ENCODE peak calls at places on chromosomes 13 and 19, in eight cellular contexts. D, M, B, X, Z, K, L and F are unnamed samples.

GRCh38 chr19:3984908-3985642 is at the start of gene EEF2:
- DNase-seq in D (peak), M (peak), B (peak), X (peak), Z (peak), K (no peak), L (peak), F (no peak)

GRCh38 chr13:107964356-107964755 is 251.0 kb downstream of the LIG4 start:
- DNase-seq in D (no peak), M (no peak), B (peak), X (peak), Z (no peak), K (no peak), L (no peak), F (peak)

GRCh38 chr19:35470128-35470527 is 20.1 kb downstream of the KRTDAP start:
- DNase-seq in D (no peak), M (no peak), B (no peak), X (no peak), Z (no peak), K (no peak), L (no peak), F (no peak)

GRCh38 chr13:78595819-78596700 is 7.3 kb downstream of the POU4F1 start:
- DNase-seq in D (no peak), M (no peak), B (no peak), X (no peak), Z (no peak), K (no peak), L (no peak), F (no peak)

GRCh38 chr13:75489502-75490263 is 7.7 kb upstream of the TBC1D4 start:
- DNase-seq in D (peak), M (no peak), B (peak), X (peak), Z (no peak), K (no peak), L (no peak), F (no peak)

GRCh38 chr19:14413765-14414171 is 5.4 kb downstream of the DDX39A start:
- DNase-seq in D (no peak), M (no peak), B (peak), X (peak), Z (no peak), K (no peak), L (no peak), F (no peak)

GRCh38 chr19:13215572-13216380 is 65.6 kb downstream of the IER2 start:
- DNase-seq in D (no peak), M (no peak), B (no peak), X (peak), Z (no peak), K (no peak), L (peak), F (no peak)

GRCh38 chr19:33767898-33768413 is 28.7 kb upstream of the KCTD15 start:
- DNase-seq in D (no peak), M (no peak), B (peak), X (peak), Z (no peak), K (no peak), L (no peak), F (no peak)

GRCh38 chr19:46598372-46598917 is 2.7 kb upstream of the CALM3 start:
- DNase-seq in D (no peak), M (no peak), B (no peak), X (no peak), Z (no peak), K (no peak), L (no peak), F (no peak)

GRCh38 chr19:34976611-34977010 is 12.6 kb upstream of the ZNF792 start:
- DNase-seq in D (no peak), M (no peak), B (no peak), X (no peak), Z (no peak), K (no peak), L (peak), F (no peak)

GRCh38 chr19:10920288-10920655 is 8.2 kb downstream of the YIPF2 start:
- DNase-seq in D (no peak), M (no peak), B (no peak), X (no peak), Z (no peak), K (no peak), L (no peak), F (no peak)

GRCh38 chr19:10920781-10921180 is 7.7 kb downstream of the YIPF2 start:
- DNase-seq in D (no peak), M (no peak), B (no peak), X (no peak), Z (no peak), K (no peak), L (no peak), F (no peak)

GRCh38 chr19:10919352-10920287 is 8.8 kb downstream of the YIPF2 start:
- DNase-seq in D (no peak), M (no peak), B (no peak), X (no peak), Z (no peak), K (no peak), L (no peak), F (no peak)

GRCh38 chr19:10916602-10917001 is 11.8 kb downstream of the YIPF2 start:
- DNase-seq in D (no peak), M (no peak), B (no peak), X (no peak), Z (no peak), K (no peak), L (no peak), F (no peak)

DNA sequence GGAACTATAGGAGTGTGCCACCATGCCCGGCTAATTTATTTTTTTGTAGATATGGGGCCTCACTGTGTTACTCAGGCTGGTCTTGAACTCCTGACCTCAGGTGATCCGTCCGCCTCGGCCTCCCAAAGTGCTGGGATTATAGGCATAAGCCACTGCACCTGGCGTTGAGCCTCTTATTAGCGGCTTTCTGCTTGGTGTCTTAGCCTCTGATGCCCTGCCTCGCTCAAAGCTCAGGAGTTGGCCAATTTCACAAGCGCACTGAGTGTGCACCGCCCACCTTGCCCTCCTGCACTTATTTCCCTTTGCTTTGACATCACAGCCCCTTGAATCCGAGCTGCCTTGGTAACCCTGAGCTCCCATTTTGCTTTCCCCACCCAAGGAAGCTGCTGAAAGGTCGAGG is 10.1 kb downstream of the YIPF2 start:
- DNase-seq in D (no peak), M (no peak), B (no peak), X (no peak), Z (no peak), K (no peak), L (no peak), F (no peak)
- H3K4me3 ChIP-seq in D (no peak), M (no peak), B (no peak), X (no peak), Z (no peak), K (no peak), L (no peak), F (no peak)

GRCh38 chr13:30676672-30677071 is 58.7 kb upstream of the ALOX5AP start:
- DNase-seq in D (no peak), M (no peak), B (peak), X (peak), Z (no peak), K (no peak), L (no peak), F (no peak)
- TF ChIP-seq CTCF in D (peak), M (peak), B (peak), X (peak), Z (peak), K (peak), L (no peak), F (peak)

DNA sequence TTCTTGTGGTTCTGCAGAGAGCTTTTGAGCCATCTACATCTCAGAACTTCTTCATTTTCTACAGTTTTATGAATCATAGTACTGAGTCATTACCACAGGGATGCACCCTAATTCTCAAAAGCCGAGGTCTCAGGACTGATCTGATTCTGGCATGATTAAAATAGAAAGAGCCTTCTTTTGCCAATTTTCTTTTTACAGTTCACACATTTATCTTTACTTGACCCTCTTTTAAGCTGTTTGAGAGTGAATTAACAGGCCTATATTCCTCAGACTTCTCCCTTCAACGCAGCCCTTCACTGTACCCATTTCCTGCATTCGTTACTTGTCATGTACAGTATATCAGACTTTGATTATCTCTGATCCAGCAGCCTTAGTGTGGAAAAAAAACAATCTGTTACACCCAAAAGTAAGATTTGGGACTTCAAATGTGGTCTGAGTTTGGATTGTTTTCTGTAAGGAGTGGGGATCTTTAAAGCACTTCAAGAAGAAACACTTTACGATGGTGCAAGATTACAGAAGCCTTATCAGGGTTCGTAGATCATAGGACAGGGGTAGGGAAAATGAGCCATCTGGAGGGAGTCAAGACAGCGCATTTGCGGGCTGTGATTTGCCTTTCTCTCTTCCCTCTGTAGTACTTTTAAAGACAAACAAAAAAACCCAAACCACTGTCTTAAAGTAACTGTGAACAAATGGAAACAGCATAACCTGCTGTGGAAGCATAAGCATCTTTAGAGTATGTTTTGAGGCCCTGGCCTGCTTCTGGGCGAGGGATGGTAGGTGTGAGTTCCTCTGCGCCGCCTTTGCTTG is 15.3 kb upstream of the GPR183 start:
- DNase-seq in D (peak), M (no peak), B (peak), X (peak), Z (no peak), K (peak), L (no peak), F (no peak)
- H3K4me3 ChIP-seq in D (no peak), M (no peak), B (no peak), X (no peak), Z (no peak), K (no peak), L (no peak), F (no peak)

DNA sequence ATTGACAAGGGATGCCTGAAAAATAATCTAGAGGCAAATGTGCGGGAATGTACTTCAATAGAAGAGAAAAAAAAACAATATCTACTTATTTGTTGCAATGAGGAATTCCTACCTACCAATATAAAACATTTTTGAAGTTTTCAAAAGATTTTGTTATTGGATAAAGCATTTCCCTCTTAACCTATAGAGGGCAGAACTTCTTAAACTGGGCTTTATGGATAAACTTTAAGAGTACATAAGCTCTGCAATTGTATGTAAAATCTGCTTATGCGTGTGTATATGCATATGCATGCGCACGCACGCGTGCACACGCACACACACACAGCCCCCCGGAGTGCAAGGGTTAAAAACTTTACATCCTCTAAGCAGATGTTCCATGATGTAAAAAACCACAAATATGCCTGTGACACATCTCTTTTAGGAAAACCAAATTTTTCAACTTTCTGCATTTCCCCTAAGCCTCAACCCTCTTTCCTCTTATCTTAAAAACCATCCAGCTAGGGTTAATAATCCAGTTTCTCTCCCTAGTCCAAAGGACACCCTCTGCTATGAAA is 73.1 kb upstream of the OXGR1 start:
- DNase-seq in D (no peak), M (no peak), B (peak), X (peak), Z (no peak), K (no peak), L (no peak), F (no peak)
- TF ChIP-seq CTCF in D (peak), M (no peak), B (peak), X (peak), Z (no peak), K (no peak), L (no peak), F (peak)

GRCh38 chr19:58350871-58351557 is 2.3 kb downstream of the A1BG start:
- DNase-seq in D (no peak), M (no peak), B (no peak), X (no peak), Z (no peak), K (no peak), L (no peak), F (no peak)
- H3K4me3 ChIP-seq in D (no peak), M (no peak), B (no peak), X (no peak), Z (no peak), K (no peak), L (no peak), F (no peak)

GRCh38 chr13:38577048-38577447 is 109.8 kb upstream of the FREM2 start:
- DNase-seq in D (no peak), M (no peak), B (peak), X (peak), Z (no peak), K (no peak), L (no peak), F (peak)

DNA sequence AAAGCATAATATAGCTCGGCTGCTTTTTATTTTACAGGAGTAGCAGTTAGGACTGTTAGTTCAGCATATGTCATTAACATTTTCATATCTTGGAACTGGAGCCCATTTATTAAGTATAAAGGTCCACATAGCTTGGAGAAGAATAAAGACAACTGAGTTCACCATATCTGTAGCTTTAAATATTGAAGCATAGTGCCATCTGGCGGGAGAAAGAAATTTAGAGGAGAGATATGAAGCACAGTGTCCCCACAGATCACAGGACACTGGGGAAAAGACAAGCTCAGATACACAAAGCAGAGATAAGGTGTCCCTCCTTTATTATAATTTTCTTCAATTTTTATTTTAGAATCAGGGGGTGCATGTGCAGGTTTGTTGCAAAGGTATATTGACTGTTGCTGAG is 104.7 kb upstream of the FREM2 start:
- DNase-seq in D (no peak), M (no peak), B (peak), X (peak), Z (no peak), K (no peak), L (no peak), F (no peak)
- TF ChIP-seq CTCF in D (peak), M (peak), B (peak), X (peak), Z (peak), K (no peak), L (peak), F (peak)

GRCh38 chr19:1859319-1859718 is 4.1 kb downstream of the KLF16 start:
- DNase-seq in D (no peak), M (no peak), B (no peak), X (no peak), Z (no peak), K (no peak), L (no peak), F (no peak)
- H3K4me3 ChIP-seq in D (no peak), M (peak), B (no peak), X (no peak), Z (no peak), K (peak), L (peak), F (no peak)

DNA sequence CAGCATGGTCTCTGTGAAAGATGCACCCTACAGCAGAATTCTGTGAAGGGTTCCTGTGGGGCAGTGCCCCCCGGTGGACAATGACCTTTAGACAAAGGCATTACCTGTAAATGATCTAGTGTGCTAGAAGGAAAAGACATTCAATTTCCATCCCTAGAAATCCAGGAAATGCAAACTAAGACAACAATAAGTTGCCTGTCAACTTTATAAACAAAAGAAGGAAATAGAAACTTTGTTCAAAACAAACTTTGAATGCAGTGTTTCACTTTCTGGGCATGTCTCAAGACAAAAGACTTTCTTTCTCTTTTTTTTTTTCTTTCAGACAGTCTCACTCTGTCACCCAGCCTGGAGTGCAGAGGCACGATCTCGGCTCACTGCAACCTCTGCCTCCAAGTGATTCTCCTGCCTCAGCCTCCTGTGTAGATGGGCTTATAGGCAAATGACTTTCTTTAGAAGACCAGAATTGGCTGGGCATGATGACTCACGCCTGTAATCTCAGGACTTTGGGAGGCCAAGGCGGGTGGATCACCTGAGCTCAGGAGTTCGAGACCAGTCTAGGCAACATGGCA is 15.5 kb downstream of the TEX101 start:
- DNase-seq in D (no peak), M (no peak), B (peak), X (no peak), Z (no peak), K (no peak), L (no peak), F (no peak)
- TF ChIP-seq CTCF in D (no peak), M (peak), B (peak), X (peak), Z (no peak), K (peak), L (no peak), F (peak)

GRCh38 chr19:39500543-39500942 is 1.8 kb downstream of the DLL3 start:
- DNase-seq in D (no peak), M (no peak), B (no peak), X (no peak), Z (no peak), K (no peak), L (no peak), F (no peak)

GRCh38 chr19:39499082-39499642 is 415 bp downstream of the DLL3 start:
- DNase-seq in D (no peak), M (no peak), B (no peak), X (no peak), Z (no peak), K (no peak), L (no peak), F (no peak)

GRCh38 chr19:39501340-39501739 is 2.6 kb downstream of the DLL3 start:
- DNase-seq in D (no peak), M (no peak), B (no peak), X (no peak), Z (no peak), K (no peak), L (no peak), F (no peak)

GRCh38 chr19:39498262-39499081 is at the start of gene DLL3:
- DNase-seq in D (no peak), M (no peak), B (no peak), X (peak), Z (no peak), K (no peak), L (no peak), F (no peak)

GRCh38 chr19:39499932-39500331 is 1.2 kb downstream of the DLL3 start:
- DNase-seq in D (no peak), M (no peak), B (no peak), X (no peak), Z (no peak), K (no peak), L (no peak), F (no peak)
- H3K4me3 ChIP-seq in D (no peak), M (no peak), B (no peak), X (no peak), Z (no peak), K (no peak), L (no peak), F (no peak)

GRCh38 chr19:54435551-54436016 is 13.4 kb upstream of the LENG8 start:
- DNase-seq in D (no peak), M (no peak), B (no peak), X (no peak), Z (no peak), K (no peak), L (no peak), F (no peak)

GRCh38 chr19:54434112-54434861 is 14.7 kb upstream of the LENG8 start:
- DNase-seq in D (no peak), M (no peak), B (no peak), X (no peak), Z (no peak), K (no peak), L (no peak), F (no peak)

GRCh38 chr19:54436561-54437229 is 12.3 kb upstream of the LENG8 start:
- DNase-seq in D (no peak), M (no peak), B (no peak), X (no peak), Z (no peak), K (no peak), L (no peak), F (no peak)

GRCh38 chr19:54434862-54435174 is 14.2 kb upstream of the LENG8 start:
- DNase-seq in D (no peak), M (no peak), B (no peak), X (no peak), Z (no peak), K (no peak), L (no peak), F (no peak)

DNA sequence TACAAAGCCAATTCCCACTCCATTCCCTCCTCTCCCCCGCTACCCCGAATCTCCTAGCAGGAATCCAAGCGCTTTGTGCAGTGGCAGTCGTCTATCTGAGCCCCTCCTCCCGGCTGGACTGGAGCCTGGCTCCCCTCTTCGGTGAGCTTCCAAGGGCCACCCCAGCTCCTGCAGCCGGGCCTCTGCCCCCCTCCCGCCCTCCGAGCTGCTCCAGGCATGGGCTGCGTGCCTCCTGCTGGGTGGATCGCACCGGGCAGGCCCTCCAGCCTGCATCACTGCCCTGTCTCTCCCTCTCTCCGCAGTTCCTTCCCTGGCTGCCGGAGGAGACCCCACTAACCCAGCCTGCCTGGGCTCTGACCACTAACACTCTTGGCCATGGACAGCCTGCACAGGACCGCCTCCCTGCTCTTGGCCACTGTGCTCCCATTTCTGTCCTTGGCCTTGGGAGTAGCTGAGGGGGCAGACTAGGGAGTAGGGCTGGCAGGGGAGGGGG is 12.9 kb upstream of the LENG8 start:
- DNase-seq in D (no peak), M (no peak), B (no peak), X (no peak), Z (no peak), K (no peak), L (no peak), F (no peak)
- TF ChIP-seq CTCF in D (no peak), M (no peak), B (no peak), X (no peak), Z (no peak), K (no peak), L (no peak), F (no peak)